ENCODE peak calls at places on chromosomes 4 and X, in six cellular contexts. F is GM06990, A is brain microvascular endothelial cell, H is OCI-LY7, K is sigmoid colon, P is A673. E is an unnamed sample.

GRCh38 chr4:80035336-80035735 is 37.7 kb downstream of the ANTXR2 start:
- DNase-seq in K (no peak), H (no peak), P (no peak), F (no peak), A (no peak), E (no peak)

GRCh38 chr4:54669831-54670230 is 12.1 kb downstream of the KIT start:
- DNase-seq in P (no peak), K (no peak), A (no peak), F (no peak), H (no peak), E (no peak)

GRCh38 chr4:36709986-36710385 is 428.6 kb downstream of the DTHD1 start:
- DNase-seq in F (no peak), P (no peak), A (no peak), H (no peak), K (no peak), E (no peak)

GRCh38 chrX:9033179-9033578 is 748 bp downstream of the FAM9B start:
- DNase-seq in P (no peak), H (no peak), K (no peak), A (no peak), F (no peak), E (no peak)

GRCh38 chrX:145002776-145003175 is 244.5 kb upstream of the SPANXN1 start:
- DNase-seq in P (no peak), A (peak), F (no peak), K (no peak), H (no peak), E (peak)

GRCh38 chr4:26459054-26459755 is 31.1 kb downstream of the CCKAR start:
- DNase-seq in H (peak), A (no peak), P (peak), K (no peak), F (peak), E (peak)

GRCh38 chr4:174216935-174217272 is 66.6 kb downstream of the FBXO8 start:
- DNase-seq in P (no peak), F (no peak), H (no peak), A (no peak), K (no peak), E (no peak)

GRCh38 chr4:2862528-2862927 is 18.9 kb downstream of the ADD1 start:
- DNase-seq in K (no peak), A (peak), H (no peak), F (no peak), P (peak), E (peak)

GRCh38 chr4:67891645-67892044 is 7.8 kb upstream of the TMPRSS11D start:
- DNase-seq in H (no peak), F (no peak), K (no peak), P (no peak), A (no peak), E (no peak)

GRCh38 chrX:150150081-150150779 is 211.9 kb upstream of the EOLA2 start:
- DNase-seq in K (no peak), A (no peak), F (no peak), P (no peak), H (no peak), E (no peak)

GRCh38 chr4:119300388-119301131 is 21.4 kb downstream of the FABP2 start:
- DNase-seq in A (peak), F (peak), K (peak), H (peak), P (peak), E (peak)
- TF ChIP-seq CTCF in A (peak), F (peak), K (no peak), H (peak), P (peak), E (no peak)

GRCh38 chr4:151324124-151324448 is 1.3 kb downstream of the SH3D19 start:
- DNase-seq in F (no peak), K (no peak), A (no peak), P (no peak), H (no peak), E (no peak)
- H3K4me3 ChIP-seq in F (no peak), K (peak), A (peak), P (no peak), H (no peak), E (peak)

DNA sequence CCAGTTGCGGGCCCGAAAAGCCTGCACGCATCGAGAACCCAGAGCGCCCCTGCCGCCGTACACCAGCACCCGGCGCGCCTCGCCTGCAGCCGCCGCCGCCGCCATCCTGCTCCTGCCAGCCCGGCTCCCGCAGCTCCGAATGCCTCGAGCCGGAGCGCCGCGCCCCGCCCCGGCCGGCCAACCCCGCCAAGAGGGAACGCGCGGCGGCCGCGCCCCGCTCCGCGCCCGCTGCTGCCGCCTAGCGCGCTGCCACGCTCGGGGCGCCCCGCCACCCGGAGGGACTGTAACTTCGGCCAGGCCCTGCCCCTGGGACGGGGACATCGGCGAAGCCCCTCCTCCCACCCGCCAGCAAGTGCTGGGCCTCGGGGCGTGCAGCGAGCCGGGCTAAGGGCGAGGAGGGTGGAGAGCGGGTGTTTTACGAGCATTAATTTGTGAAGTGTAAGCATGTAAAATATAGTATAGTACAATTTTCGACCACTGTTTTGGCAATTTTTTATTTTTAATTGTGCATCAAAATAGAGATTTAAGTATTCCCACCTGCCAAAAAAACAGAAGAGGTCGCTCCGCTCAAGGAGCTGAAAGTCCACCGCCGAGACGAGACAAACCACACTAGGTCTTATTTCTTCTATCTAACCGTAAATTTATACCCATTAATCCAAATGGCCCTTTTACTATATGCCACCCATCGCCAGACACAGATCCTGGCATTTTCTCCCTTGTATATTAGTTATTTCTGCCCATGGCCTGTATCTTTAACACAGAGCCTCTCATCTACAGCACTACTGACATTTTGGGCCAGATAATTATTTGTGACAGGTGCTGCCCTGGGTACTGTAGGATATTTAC is at the start of gene QDPR:
- DNase-seq in P (peak), F (peak), A (peak), K (peak), H (peak), E (peak)
- TF ChIP-seq CTCF in P (peak), F (peak), A (peak), K (no peak), H (peak), E (no peak)

DNA sequence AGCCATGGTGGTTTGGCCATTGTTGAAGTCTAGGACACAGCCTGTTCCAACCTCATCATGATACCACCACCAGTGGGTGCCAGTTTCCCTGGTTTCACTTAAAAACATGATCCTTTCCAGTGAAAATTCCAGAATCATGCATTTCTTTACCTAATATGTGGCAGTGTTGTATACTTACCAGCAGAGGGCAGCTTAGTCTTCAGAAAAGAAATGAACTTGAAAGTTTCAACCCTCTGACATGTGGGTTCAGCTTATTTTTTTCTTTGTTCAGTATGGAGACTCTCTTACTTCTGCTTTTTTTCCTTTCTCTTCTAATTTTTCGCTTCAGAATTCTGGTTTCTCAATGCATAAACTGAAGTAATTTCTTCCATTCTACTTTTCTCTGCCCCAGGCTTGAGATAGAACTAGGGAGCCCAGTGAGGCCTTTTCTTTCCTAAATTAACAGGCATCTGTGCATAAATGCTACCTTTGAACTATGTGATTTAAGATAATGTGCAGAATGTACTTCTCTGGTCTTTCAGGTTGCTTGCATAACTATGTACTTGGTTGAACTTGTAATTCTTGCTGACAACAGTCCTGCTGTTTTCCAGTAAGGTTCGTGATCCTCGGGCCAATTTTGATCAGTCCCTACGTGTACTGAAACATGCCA is 10.7 kb downstream of the LIAS start:
- DNase-seq in A (peak), P (peak), F (peak), K (no peak), H (peak), E (peak)
- H3K4me3 ChIP-seq in A (no peak), P (no peak), F (no peak), K (no peak), H (no peak), E (no peak)

GRCh38 chr4:152540293-152540674 is 4.4 kb upstream of the FBXW7 start:
- DNase-seq in H (no peak), F (peak), P (peak), K (no peak), A (no peak), E (no peak)
- TF ChIP-seq CTCF in H (no peak), F (peak), P (no peak), K (no peak), A (no peak), E (no peak)

GRCh38 chr4:180798016-180798574 is 1445.1 kb upstream of the TENM3 start:
- DNase-seq in A (no peak), P (no peak), F (no peak), K (no peak), H (no peak), E (no peak)

GRCh38 chr4:180794352-180794751 is 1448.8 kb upstream of the TENM3 start:
- DNase-seq in A (no peak), K (no peak), F (no peak), H (peak), P (peak), E (no peak)

GRCh38 chr4:180805101-180805500 is 1438.1 kb upstream of the TENM3 start:
- DNase-seq in K (no peak), F (no peak), P (no peak), A (no peak), H (no peak), E (no peak)

GRCh38 chr4:180799798-180800197 is 1443.4 kb upstream of the TENM3 start:
- DNase-seq in P (peak), F (no peak), K (no peak), A (no peak), H (no peak), E (no peak)
- H3K4me3 ChIP-seq in P (no peak), F (no peak), K (no peak), A (no peak), H (no peak), E (no peak)

GRCh38 chr4:48127882-48128394 is 6.1 kb downstream of the TXK start:
- DNase-seq in F (peak), P (peak), A (peak), K (no peak), H (peak), E (peak)
- TF ChIP-seq CTCF in F (peak), P (peak), A (peak), K (peak), H (peak), E (peak)

GRCh38 chr4:152537881-152538280 is 2.0 kb upstream of the FBXW7 start:
- DNase-seq in H (no peak), A (no peak), F (no peak), K (no peak), P (no peak), E (no peak)
- H3K4me3 ChIP-seq in H (peak), A (no peak), F (peak), K (no peak), P (no peak), E (no peak)